ENCODE peak calls at places on chromosomes 13 and 19, in four cellular contexts. I is GM10248, R is K562, P is upper lobe of right lung. U is an unnamed sample.
A peak's percentile ranks its signal among the peaks of the same experiment; 100 is the strongest.

GRCh38 chr19:47447470-47448359 is 24.0 kb downstream of the SLC8A2 start:
- DNase-seq in I (peak; percentile 59), R (peak; percentile 96), P (peak; percentile 79), U (no peak)

GRCh38 chr19:31538879-31539278 is 189.6 kb upstream of the TSHZ3 start:
- DNase-seq in I (no peak), R (no peak), P (no peak), U (no peak)

GRCh38 chr19:45508931-45509691 is 1.8 kb downstream of the VASP start:
- DNase-seq in I (peak; percentile 85), R (peak; percentile 89), P (peak; percentile 84), U (peak; percentile 90)

GRCh38 chr13:99949657-99950413 is 21.7 kb downstream of the ZIC5 start:
- DNase-seq in I (no peak), R (no peak), P (no peak), U (no peak)

GRCh38 chr19:49472936-49473335 is 1.1 kb upstream of the FLT3LG start:
- DNase-seq in I (no peak), R (no peak), P (no peak), U (no peak)

GRCh38 chr13:91291078-91291477 is 56.4 kb upstream of the MIR17HG start:
- DNase-seq in I (no peak), R (no peak), P (no peak), U (no peak)

GRCh38 chr19:5706876-5707573 is 12.9 kb downstream of the LONP1 start:
- DNase-seq in I (no peak), R (peak; percentile 7), P (no peak), U (peak; percentile 28)

GRCh38 chr13:66994097-66994496 is 236.0 kb downstream of the PCDH9 start:
- DNase-seq in I (peak; percentile 41), R (peak; percentile 62), P (peak; percentile 79), U (no peak)

GRCh38 chr19:49294401-49294800 is 30.6 kb downstream of the SLC6A16 start:
- DNase-seq in I (no peak), R (no peak), P (no peak), U (no peak)

GRCh38 chr13:91406619-91407018 is 8.2 kb downstream of the GPC5 start:
- DNase-seq in I (peak; percentile 50), R (peak; percentile 83), P (no peak), U (peak; percentile 47)

GRCh38 chr13:63696055-63696454 is 2280.4 kb upstream of the PCDH20 start:
- DNase-seq in I (no peak), R (no peak), P (no peak), U (no peak)

GRCh38 chr19:20513179-20513934 is 52.2 kb downstream of the ZNF737 start:
- DNase-seq in I (no peak), R (no peak), P (no peak), U (no peak)

GRCh38 chr19:50720181-50720920 is 749 bp upstream of the SHANK1 start:
- DNase-seq in I (no peak), R (no peak), P (no peak), U (no peak)

GRCh38 chr19:36151144-36152051 is 849 bp downstream of the COX7A1 start:
- DNase-seq in I (no peak), R (no peak), P (no peak), U (peak; percentile 39)

GRCh38 chr13:41934120-41934519 is 26.8 kb downstream of the VWA8 start:
- DNase-seq in I (no peak), R (no peak), P (no peak), U (no peak)

GRCh38 chr13:48411281-48412099 is 1.4 kb downstream of the LPAR6 start:
- DNase-seq in I (no peak), R (no peak), P (no peak), U (no peak)

GRCh38 chr19:36488816-36489138 is 584 bp downstream of the ZNF566 start:
- DNase-seq in I (peak; percentile 42), R (peak; percentile 56), P (no peak), U (peak; percentile 47)

GRCh38 chr19:35557539-35558399 is 5.7 kb downstream of the ATP4A start:
- DNase-seq in I (peak; percentile 72), R (peak; percentile 92), P (peak; percentile 84), U (peak; percentile 77)

GRCh38 chr13:33125821-33126570 is 109.8 kb downstream of the KL start:
- DNase-seq in I (no peak), R (no peak), P (no peak), U (no peak)

GRCh38 chr19:11737964-11738745 is 591 bp downstream of the ZNF823 start:
- DNase-seq in I (peak; percentile 50), R (peak; percentile 39), P (peak; percentile 86), U (peak; percentile 58)

GRCh38 chr19:5186293-5187050 is 154.1 kb downstream of the PTPRS start:
- DNase-seq in I (no peak), R (no peak), P (no peak), U (no peak)

GRCh38 chr19:57560049-57560491 is 407 bp upstream of the ZNF550 start:
- DNase-seq in I (no peak), R (no peak), P (no peak), U (no peak)

GRCh38 chr19:46428278-46429141 is at the start of gene PNMA8C:
- DNase-seq in I (no peak), R (peak; percentile 56), P (peak; percentile 82), U (peak; percentile 56)

GRCh38 chr13:110639935-110640334 is 24.6 kb downstream of the NAXD start:
- DNase-seq in I (no peak), R (no peak), P (no peak), U (no peak)

GRCh38 chr13:35475960-35476943 is at the start of gene MAB21L1:
- DNase-seq in I (no peak), R (no peak), P (no peak), U (peak; percentile 21)

GRCh38 chr13:39462456-39462855 is 140.5 kb downstream of the LHFPL6 start:
- DNase-seq in I (no peak), R (no peak), P (no peak), U (no peak)

GRCh38 chr19:14248578-14249011 is 42.6 kb upstream of the ADGRL1 start:
- DNase-seq in I (peak; percentile 45), R (no peak), P (no peak), U (peak; percentile 50)

GRCh38 chr19:46115396-46116109 is 8.9 kb downstream of the IGFL3 start:
- DNase-seq in I (peak; percentile 74), R (no peak), P (no peak), U (peak; percentile 70)

GRCh38 chr13:77918391-77919261 is at the start of gene EDNRB:
- DNase-seq in I (no peak), R (no peak), P (peak; percentile 79), U (no peak)
- TF ChIP-seq CTCF in I (no peak), R (no peak), P (peak; percentile 31), U (no peak)

DNA sequence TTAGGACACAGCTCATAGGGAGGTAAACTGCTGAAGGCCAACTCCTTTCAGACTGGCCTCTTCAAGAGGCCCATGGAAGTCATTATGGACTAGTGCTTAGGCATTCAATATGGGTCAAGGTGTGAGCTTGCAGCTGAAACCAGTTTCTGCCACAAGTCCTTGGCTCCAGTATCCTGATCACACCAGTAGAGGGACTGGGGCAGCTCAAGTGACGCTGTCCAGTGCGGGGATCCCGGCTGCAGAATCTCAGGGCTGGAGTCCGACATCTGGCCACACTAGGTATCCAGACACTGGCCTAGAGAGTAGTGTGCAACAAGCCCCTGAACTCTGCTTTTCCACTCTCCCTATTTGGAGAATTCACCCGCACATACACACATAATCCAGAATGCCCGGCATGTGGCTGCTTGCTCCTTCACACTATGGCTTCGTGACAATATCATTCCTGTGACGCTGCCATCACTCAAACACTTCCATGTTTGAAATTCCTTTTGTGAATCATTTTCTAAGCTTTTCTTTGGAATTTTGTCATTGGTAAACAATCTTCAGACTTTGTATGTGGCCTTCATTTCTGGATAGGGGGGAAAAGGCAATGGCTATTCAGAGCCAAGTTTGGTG is 425.1 kb downstream of the EFNB2 start:
- DNase-seq in I (no peak), R (no peak), P (no peak), U (no peak)
- TF ChIP-seq CTCF in I (no peak), R (no peak), P (no peak), U (no peak)

DNA sequence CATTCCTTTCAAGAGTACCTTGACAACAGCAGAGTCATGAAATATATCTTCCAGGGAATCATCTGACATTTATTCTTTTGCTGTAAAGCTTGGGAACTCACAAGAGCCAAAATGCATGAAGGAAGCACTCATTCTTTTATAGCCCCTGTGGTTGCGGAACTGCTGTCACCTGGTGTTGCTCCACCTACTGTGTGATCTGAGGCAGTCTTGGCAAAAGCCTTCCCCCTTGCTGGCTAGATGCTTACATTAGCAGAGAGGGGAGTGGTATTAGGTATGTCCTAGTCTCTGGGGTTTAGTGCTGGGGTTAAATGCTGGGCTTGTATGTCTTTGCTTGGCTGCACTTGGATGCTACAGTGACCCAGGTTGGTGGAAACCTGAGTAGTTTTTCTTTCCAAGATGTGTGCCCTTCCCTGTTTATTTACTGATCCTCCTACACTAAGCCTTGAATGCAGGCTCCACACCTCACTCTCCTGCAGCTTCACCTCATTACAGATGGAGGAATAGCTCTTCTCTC is 99.3 kb downstream of the WDFY2 start:
- DNase-seq in I (no peak), R (no peak), P (no peak), U (no peak)
- TF ChIP-seq CTCF in I (no peak), R (no peak), P (no peak), U (no peak)

DNA sequence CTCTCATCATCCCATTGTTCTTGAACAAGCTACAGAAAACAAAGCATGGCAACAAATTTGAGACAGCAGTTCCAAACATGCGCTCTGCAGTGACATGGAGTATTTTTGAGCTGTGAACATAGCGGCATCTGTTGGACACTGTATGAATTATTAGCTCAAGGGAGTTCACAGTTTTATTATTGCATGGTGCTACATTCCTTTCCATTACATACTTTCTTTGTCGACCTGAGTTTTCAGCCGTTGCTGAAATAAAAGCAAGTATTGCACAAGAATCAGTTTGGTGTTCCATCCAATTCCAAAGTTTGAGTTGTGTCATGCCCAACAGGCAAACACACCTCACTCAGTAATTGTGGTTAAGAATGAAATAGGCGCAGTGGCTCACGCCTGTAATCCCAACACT is 30.1 kb upstream of the METTL21C start:
- DNase-seq in I (no peak), R (peak; percentile 27), P (no peak), U (no peak)
- TF ChIP-seq CTCF in I (peak; percentile 40), R (peak; percentile 52), P (peak; percentile 48), U (peak; percentile 57)

GRCh38 chr13:31827707-31828106 is 88.4 kb downstream of the RXFP2 start:
- DNase-seq in I (no peak), R (no peak), P (no peak), U (no peak)

GRCh38 chr13:31824705-31825512 is 85.6 kb downstream of the RXFP2 start:
- DNase-seq in I (no peak), R (no peak), P (no peak), U (peak; percentile 15)
- TF ChIP-seq CTCF in I (peak; percentile 42), R (no peak), P (peak; percentile 25), U (peak; percentile 39)

GRCh38 chr13:73222627-73223026 is 163.8 kb downstream of the KLF5 start:
- DNase-seq in I (no peak), R (no peak), P (no peak), U (no peak)
- TF ChIP-seq CTCF in I (no peak), R (no peak), P (no peak), U (no peak)

GRCh38 chr19:38221421-38221820 is 2.6 kb downstream of the DPF1 start:
- DNase-seq in I (no peak), R (no peak), P (no peak), U (no peak)

GRCh38 chr19:38223119-38223523 is 901 bp downstream of the DPF1 start:
- DNase-seq in I (no peak), R (no peak), P (no peak), U (no peak)

GRCh38 chr19:38221919-38222828 is 1.8 kb downstream of the DPF1 start:
- DNase-seq in I (no peak), R (no peak), P (no peak), U (no peak)

GRCh38 chr19:38223617-38224013 is 407 bp downstream of the DPF1 start:
- DNase-seq in I (no peak), R (no peak), P (no peak), U (no peak)

GRCh38 chr19:38224014-38224862 is at the start of gene DPF1:
- DNase-seq in I (peak; percentile 95), R (peak; percentile 96), P (no peak), U (peak; percentile 98)
- TF ChIP-seq CTCF in I (peak; percentile 35), R (peak; percentile 67), P (no peak), U (peak; percentile 35)